ENCODE peak calls at places on chromosomes 13 and 19, in seven cellular contexts. Y, S, V, G, C, R and E are unnamed samples.

GRCh38 chr13:36907801-36908200 is 12.2 kb downstream of the SMAD9 start:
- DNase-seq in V (no peak), G (no peak), S (no peak), Y (no peak), C (no peak), R (no peak), E (no peak)

GRCh38 chr13:30870049-30870884 is 35.8 kb upstream of the MEDAG start:
- DNase-seq in G (peak; percentile 98), S (no peak), R (no peak), C (peak; percentile 100), Y (peak; percentile 100), V (no peak), E (no peak)

GRCh38 chr19:10686661-10687517 is 14.3 kb upstream of the QTRT1 start:
- DNase-seq in S (no peak), C (peak; percentile 85), V (no peak), G (no peak), Y (peak; percentile 18), R (no peak), E (no peak)

GRCh38 chr13:29758591-29759114 is 91.8 kb downstream of the UBL3 start:
- DNase-seq in V (no peak), R (peak; percentile 5), Y (peak; percentile 13), S (peak; percentile 22), G (peak; percentile 46), C (no peak), E (no peak)

GRCh38 chr19:34480491-34480890 is 1.1 kb upstream of the WTIP start:
- DNase-seq in R (no peak), G (no peak), V (no peak), Y (no peak), C (no peak), S (no peak), E (no peak)

GRCh38 chr19:34481861-34482379 is 362 bp downstream of the WTIP start:
- DNase-seq in S (no peak), C (peak; percentile 56), Y (peak; percentile 70), V (no peak), G (no peak), R (no peak), E (peak; percentile 21)

GRCh38 chr19:35045667-35046300 is 4.3 kb downstream of the HPN start:
- DNase-seq in S (no peak), C (no peak), Y (peak; percentile 62), G (peak; percentile 59), R (no peak), V (no peak), E (no peak)

GRCh38 chr13:111508164-111508870 is 187.9 kb downstream of the TEX29 start:
- DNase-seq in S (no peak), V (no peak), R (no peak), C (no peak), G (no peak), Y (no peak), E (no peak)

GRCh38 chr19:33823341-33823740 is 26.7 kb downstream of the KCTD15 start:
- DNase-seq in S (no peak), C (no peak), V (no peak), Y (no peak), G (no peak), R (no peak), E (no peak)

GRCh38 chr13:113162783-113163685 is 4.6 kb downstream of the PROZ start:
- DNase-seq in V (no peak), C (no peak), Y (no peak), S (no peak), G (no peak), R (no peak), E (no peak)

GRCh38 chr19:55519461-55520311 is 17.2 kb downstream of the SBK2 start:
- DNase-seq in C (peak; percentile 73), Y (peak; percentile 67), S (no peak), V (no peak), G (peak; percentile 96), R (peak; percentile 11), E (no peak)

GRCh38 chr13:60114499-60115028 is 49.2 kb downstream of the DIAPH3 start:
- DNase-seq in C (no peak), Y (no peak), V (no peak), R (no peak), G (no peak), S (no peak), E (no peak)

GRCh38 chr13:40786568-40786996 is 2.8 kb upstream of the SLC25A15 start:
- DNase-seq in R (peak; percentile 90), G (no peak), V (no peak), C (no peak), Y (peak; percentile 57), S (no peak), E (no peak)

GRCh38 chr19:41564515-41565383 is 11.2 kb upstream of the CEACAM21 start:
- DNase-seq in R (no peak), C (no peak), S (no peak), G (no peak), Y (no peak), V (no peak), E (no peak)

GRCh38 chr19:19257836-19258588 is 15.1 kb downstream of the TM6SF2 start:
- DNase-seq in V (no peak), Y (no peak), S (no peak), C (no peak), G (no peak), R (no peak), E (no peak)

GRCh38 chr19:18085702-18086457 is 854 bp downstream of the IL12RB1 start:
- DNase-seq in C (no peak), Y (no peak), S (no peak), G (no peak), R (no peak), V (no peak), E (no peak)

GRCh38 chr19:1365306-1365963 is 18.3 kb upstream of the NDUFS7 start:
- DNase-seq in C (no peak), R (no peak), V (no peak), S (no peak), Y (no peak), G (no peak), E (no peak)

GRCh38 chr19:1363599-1363998 is 20.1 kb upstream of the NDUFS7 start:
- DNase-seq in V (no peak), R (no peak), C (no peak), S (no peak), G (no peak), Y (no peak), E (no peak)

GRCh38 chr19:1364070-1364719 is 19.5 kb upstream of the NDUFS7 start:
- DNase-seq in G (no peak), S (no peak), R (no peak), C (peak; percentile 24), V (no peak), Y (peak; percentile 63), E (no peak)

GRCh38 chr19:1366899-1367870 is 16.5 kb upstream of the NDUFS7 start:
- DNase-seq in S (no peak), R (no peak), C (no peak), V (no peak), G (no peak), Y (no peak), E (no peak)

GRCh38 chr19:1365964-1366695 is 17.6 kb upstream of the NDUFS7 start:
- DNase-seq in Y (no peak), V (no peak), C (no peak), G (no peak), S (no peak), R (no peak), E (no peak)
- TF ChIP-seq CTCF in Y (no peak), V (no peak), C (no peak), G (no peak), S (no peak), R (no peak), E (no peak)

GRCh38 chr19:2329528-2329927 is 1.0 kb downstream of the SPPL2B start:
- DNase-seq in G (no peak), C (no peak), Y (no peak), R (no peak), S (no peak), V (no peak), E (no peak)

GRCh38 chr19:2329162-2329505 is 650 bp downstream of the SPPL2B start:
- DNase-seq in S (no peak), R (no peak), V (no peak), Y (no peak), C (no peak), G (no peak), E (no peak)

GRCh38 chr19:2328401-2329161 is at the start of the genes LSM7 and SPPL2B:
- DNase-seq in R (peak; percentile 72), G (peak; percentile 73), V (peak; percentile 90), C (peak; percentile 78), S (peak; percentile 97), Y (peak; percentile 88), E (peak; percentile 91)

GRCh38 chr19:2326699-2327360 is 1.6 kb downstream of the LSM7 start:
- DNase-seq in R (no peak), G (no peak), C (no peak), S (no peak), Y (no peak), V (no peak), E (no peak)

DNA sequence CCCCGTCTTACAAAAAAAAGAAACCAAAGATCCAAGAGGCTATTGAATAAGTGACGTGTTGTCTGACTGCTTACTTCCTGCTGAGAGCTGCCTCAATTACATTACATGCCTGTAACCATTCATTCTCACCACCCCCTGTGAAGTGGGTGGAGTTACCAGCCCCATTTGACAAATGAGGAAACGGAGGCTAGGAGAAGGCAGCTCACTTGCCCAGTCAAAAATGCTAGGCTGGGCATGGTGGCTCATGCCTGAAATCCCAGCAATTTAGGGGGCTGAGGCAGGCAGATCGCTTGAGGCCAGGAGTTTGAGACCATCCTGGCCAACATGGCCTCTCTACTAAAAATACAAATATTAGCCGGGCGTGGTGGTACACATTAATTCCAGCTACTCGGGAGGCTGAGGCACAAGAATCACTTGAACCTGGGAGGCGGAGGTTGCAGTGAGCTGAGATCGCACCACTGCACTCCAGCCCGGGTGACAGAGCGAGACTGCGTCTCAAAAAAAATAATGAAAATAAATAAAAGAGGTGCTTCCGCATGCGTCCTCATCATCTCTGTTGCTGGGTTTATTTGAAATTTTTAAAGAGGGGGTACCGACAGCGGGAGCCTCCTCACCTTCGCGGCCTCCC is 499 bp downstream of the LSM7 start:
- DNase-seq in Y (peak; percentile 94), R (peak; percentile 32), S (no peak), G (peak; percentile 73), C (peak; percentile 66), V (no peak), E (no peak)
- TF ChIP-seq CTCF in Y (no peak), R (no peak), S (no peak), G (no peak), C (no peak), V (no peak), E (no peak)

GRCh38 chr13:79480954-79481684 is at the start of gene NDFIP2:
- DNase-seq in C (peak; percentile 76), R (peak; percentile 76), V (peak; percentile 75), S (peak; percentile 67), G (peak; percentile 81), Y (peak; percentile 87), E (peak; percentile 82)
- TF ChIP-seq CTCF in C (no peak), R (peak; percentile 30), V (no peak), S (no peak), G (no peak), Y (no peak), E (no peak)

GRCh38 chr13:94656766-94657165 is 55.1 kb downstream of the GPR180 start:
- DNase-seq in R (no peak), S (no peak), C (peak; percentile 88), V (no peak), Y (peak; percentile 96), G (peak; percentile 98), E (no peak)
- TF ChIP-seq CTCF in R (no peak), S (no peak), C (peak; percentile 40), V (no peak), Y (peak; percentile 35), G (peak; percentile 49), E (no peak)